ENCODE peak calls at places on chromosomes 11 and 22, in six cellular contexts. One of them, this sample, is unnamed.
A peak's percentile ranks its signal among the peaks of the same experiment; 100 is the strongest.

GRCh38 chr22:20283674-20284066 is 15.6 kb upstream of the RTN4R start:
- DNase-seq in endothelial cell of umbilical vein: no peak
- DNase-seq in SK-N-SH: peak; percentile 52
- DNase-seq in right lobe of liver: no peak
- DNase-seq in Karpas-422: no peak
- DNase-seq in MM.1S: no peak
- DNase-seq in this sample: peak; percentile 70

GRCh38 chr11:14756349-14756748 is 112.7 kb downstream of the PDE3B start:
- DNase-seq in right lobe of liver: no peak
- DNase-seq in Karpas-422: no peak
- DNase-seq in endothelial cell of umbilical vein: no peak
- DNase-seq in MM.1S: no peak
- DNase-seq in SK-N-SH: no peak
- DNase-seq in this sample: no peak

GRCh38 chr11:62433553-62434301 is 14.9 kb downstream of the SCGB1A1 start:
- DNase-seq in Karpas-422: no peak
- DNase-seq in endothelial cell of umbilical vein: peak; percentile 66
- DNase-seq in MM.1S: no peak
- DNase-seq in right lobe of liver: no peak
- DNase-seq in SK-N-SH: no peak
- DNase-seq in this sample: no peak

GRCh38 chr11:64428685-64429084 is 69.7 kb downstream of the RPS6KA4 start:
- DNase-seq in right lobe of liver: no peak
- DNase-seq in SK-N-SH: no peak
- DNase-seq in MM.1S: no peak
- DNase-seq in endothelial cell of umbilical vein: no peak
- DNase-seq in Karpas-422: no peak
- DNase-seq in this sample: no peak

GRCh38 chr11:22690891-22691290 is 24.5 kb downstream of the GAS2 start:
- DNase-seq in MM.1S: no peak
- DNase-seq in endothelial cell of umbilical vein: no peak
- DNase-seq in SK-N-SH: no peak
- DNase-seq in Karpas-422: no peak
- DNase-seq in right lobe of liver: no peak
- DNase-seq in this sample: no peak

GRCh38 chr11:1814691-1815090 is 20.1 kb upstream of the SYT8 start:
- DNase-seq in SK-N-SH: no peak
- DNase-seq in right lobe of liver: no peak
- DNase-seq in MM.1S: no peak
- DNase-seq in Karpas-422: no peak
- DNase-seq in endothelial cell of umbilical vein: no peak
- DNase-seq in this sample: no peak

GRCh38 chr11:18633256-18634139 is 644 bp downstream of the SPTY2D1 start:
- DNase-seq in MM.1S: peak; percentile 77
- DNase-seq in endothelial cell of umbilical vein: no peak
- DNase-seq in right lobe of liver: peak; percentile 42
- DNase-seq in Karpas-422: peak; percentile 79
- DNase-seq in SK-N-SH: peak; percentile 54
- DNase-seq in this sample: no peak

GRCh38 chr11:2804189-2804588 is 81.4 kb downstream of the CDKN1C start:
- DNase-seq in MM.1S: no peak
- DNase-seq in Karpas-422: no peak
- DNase-seq in SK-N-SH: no peak
- DNase-seq in endothelial cell of umbilical vein: no peak
- DNase-seq in right lobe of liver: peak; percentile 38
- DNase-seq in this sample: no peak

GRCh38 chr11:13215157-13215556 is 62.4 kb upstream of the BMAL1 start:
- DNase-seq in MM.1S: no peak
- DNase-seq in Karpas-422: no peak
- DNase-seq in endothelial cell of umbilical vein: peak; percentile 32
- DNase-seq in SK-N-SH: no peak
- DNase-seq in right lobe of liver: no peak
- DNase-seq in this sample: no peak

GRCh38 chr11:34140149-34140548 is 34.7 kb downstream of the NAT10 start:
- DNase-seq in MM.1S: no peak
- DNase-seq in endothelial cell of umbilical vein: no peak
- DNase-seq in right lobe of liver: no peak
- DNase-seq in SK-N-SH: no peak
- DNase-seq in Karpas-422: no peak
- DNase-seq in this sample: no peak

GRCh38 chr11:3014314-3014938 is 22.3 kb upstream of the NAP1L4 start:
- DNase-seq in Karpas-422: no peak
- DNase-seq in SK-N-SH: no peak
- DNase-seq in endothelial cell of umbilical vein: no peak
- DNase-seq in MM.1S: no peak
- DNase-seq in right lobe of liver: no peak
- DNase-seq in this sample: no peak

GRCh38 chr11:8865304-8865703 is 45.7 kb upstream of the AKIP1 start:
- DNase-seq in endothelial cell of umbilical vein: peak; percentile 48
- DNase-seq in SK-N-SH: no peak
- DNase-seq in right lobe of liver: no peak
- DNase-seq in Karpas-422: no peak
- DNase-seq in MM.1S: no peak
- DNase-seq in this sample: no peak

GRCh38 chr11:113877673-113878060 is 2.3 kb upstream of the USP28 start:
- DNase-seq in endothelial cell of umbilical vein: peak; percentile 60
- DNase-seq in Karpas-422: no peak
- DNase-seq in right lobe of liver: no peak
- DNase-seq in SK-N-SH: no peak
- DNase-seq in MM.1S: no peak
- DNase-seq in this sample: no peak

GRCh38 chr22:36850016-36850415 is 10.8 kb upstream of the NCF4 start:
- DNase-seq in MM.1S: no peak
- DNase-seq in SK-N-SH: no peak
- DNase-seq in endothelial cell of umbilical vein: no peak
- DNase-seq in right lobe of liver: peak; percentile 30
- DNase-seq in Karpas-422: no peak
- DNase-seq in this sample: no peak

GRCh38 chr22:36853407-36854099 is 7.3 kb upstream of the NCF4 start:
- DNase-seq in Karpas-422: peak; percentile 97
- DNase-seq in SK-N-SH: peak; percentile 70
- DNase-seq in MM.1S: peak; percentile 79
- DNase-seq in endothelial cell of umbilical vein: peak; percentile 50
- DNase-seq in right lobe of liver: no peak
- DNase-seq in this sample: peak; percentile 81

GRCh38 chr22:36852056-36852973 is 8.5 kb upstream of the NCF4 start:
- DNase-seq in Karpas-422: no peak
- DNase-seq in SK-N-SH: no peak
- DNase-seq in endothelial cell of umbilical vein: no peak
- DNase-seq in MM.1S: no peak
- DNase-seq in right lobe of liver: no peak
- DNase-seq in this sample: no peak

GRCh38 chr22:36846949-36847348 is 13.9 kb upstream of the NCF4 start:
- DNase-seq in right lobe of liver: no peak
- DNase-seq in endothelial cell of umbilical vein: no peak
- DNase-seq in MM.1S: no peak
- DNase-seq in SK-N-SH: no peak
- DNase-seq in Karpas-422: no peak
- DNase-seq in this sample: no peak

DNA sequence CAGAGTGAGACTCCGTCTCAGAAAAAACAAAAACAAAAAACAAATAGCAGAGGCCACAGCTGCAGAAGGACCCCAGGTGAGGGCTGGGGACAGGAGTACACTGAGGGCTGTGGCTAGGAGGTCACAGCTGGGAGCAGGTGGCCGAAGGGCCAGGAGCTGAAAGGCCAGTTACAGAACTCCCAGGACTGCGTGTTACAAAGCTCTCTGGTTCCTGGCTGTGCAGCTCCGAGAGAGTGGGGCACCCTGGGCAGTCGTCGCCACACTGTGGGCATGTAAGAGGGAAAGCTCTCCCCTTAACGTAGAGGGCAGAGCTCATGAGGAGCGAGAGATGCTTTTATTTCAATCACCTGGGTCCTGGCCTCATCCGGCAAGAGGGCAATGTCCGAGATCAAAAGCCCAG is 10.1 kb upstream of the NCF4 start:
- DNase-seq in endothelial cell of umbilical vein: no peak
- DNase-seq in Karpas-422: no peak
- DNase-seq in MM.1S: no peak
- DNase-seq in SK-N-SH: no peak
- DNase-seq in right lobe of liver: no peak
- DNase-seq in this sample: no peak
- H3K4me1 ChIP-seq in endothelial cell of umbilical vein: peaks cover 7% of the 10 kb centered on the region
- H3K4me1 ChIP-seq in Karpas-422: no peaks in the 10 kb centered on the region
- H3K4me1 ChIP-seq in MM.1S: peaks cover 5% of the 10 kb centered on the region
- H3K4me1 ChIP-seq in SK-N-SH: no peaks in the 10 kb centered on the region
- H3K4me1 ChIP-seq in right lobe of liver: no peaks in the 10 kb centered on the region
- H3K4me1 ChIP-seq in this sample: no peaks in the 10 kb centered on the region

GRCh38 chr11:122847437-122847836 is 9.1 kb downstream of the CRTAM start:
- DNase-seq in MM.1S: no peak
- DNase-seq in right lobe of liver: no peak
- DNase-seq in Karpas-422: no peak
- DNase-seq in SK-N-SH: no peak
- DNase-seq in endothelial cell of umbilical vein: no peak
- DNase-seq in this sample: no peak

GRCh38 chr11:122837528-122838346 is 563 bp upstream of the CRTAM start:
- DNase-seq in right lobe of liver: no peak
- DNase-seq in endothelial cell of umbilical vein: no peak
- DNase-seq in Karpas-422: no peak
- DNase-seq in MM.1S: no peak
- DNase-seq in SK-N-SH: no peak
- DNase-seq in this sample: no peak

DNA sequence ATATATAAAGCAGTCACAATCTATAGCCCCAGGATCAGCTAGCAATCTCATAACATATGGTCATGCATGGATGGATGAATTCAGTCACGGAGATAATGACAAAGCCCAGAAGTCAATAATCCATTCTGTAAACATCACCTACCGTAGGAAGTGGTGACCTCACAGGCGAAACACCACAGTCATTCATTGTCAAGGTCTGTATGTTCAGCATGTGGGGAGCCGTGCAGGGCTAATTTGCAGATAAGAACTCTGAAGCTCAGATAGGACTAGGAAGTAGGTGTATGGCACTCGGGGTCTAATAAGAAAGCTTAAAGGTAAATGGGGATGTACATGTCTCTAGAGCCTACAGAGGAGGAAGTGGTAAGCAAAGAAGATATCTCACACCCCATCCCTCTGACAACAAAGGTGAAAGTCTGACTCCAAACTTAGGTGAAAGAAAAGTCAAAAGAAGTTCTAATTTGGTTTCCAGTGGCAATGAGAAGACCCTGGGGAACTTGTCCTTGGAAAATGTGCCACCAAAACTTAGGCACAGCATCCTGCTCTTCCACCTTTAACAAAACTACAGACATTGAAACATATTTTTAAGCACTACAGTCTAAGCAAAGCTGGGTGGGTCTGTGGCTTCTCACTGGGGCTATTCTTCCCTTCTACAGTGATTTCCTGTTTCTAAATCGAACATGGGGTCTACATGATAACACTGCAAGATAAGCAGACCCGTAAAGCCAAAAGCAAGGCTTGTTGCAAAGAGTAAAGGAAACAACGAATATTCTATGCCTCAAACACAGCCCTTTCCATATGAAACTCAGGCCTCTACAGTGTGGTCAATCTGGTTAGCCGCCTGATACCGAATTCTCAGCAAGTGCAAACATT is 5.2 kb downstream of the CRTAM start:
- DNase-seq in SK-N-SH: no peak
- DNase-seq in endothelial cell of umbilical vein: no peak
- DNase-seq in MM.1S: no peak
- DNase-seq in Karpas-422: peak; percentile 51
- DNase-seq in right lobe of liver: no peak
- DNase-seq in this sample: no peak
- H3K4me1 ChIP-seq in SK-N-SH: no peaks in the 10 kb centered on the region
- H3K4me1 ChIP-seq in endothelial cell of umbilical vein: no peaks in the 10 kb centered on the region
- H3K4me1 ChIP-seq in MM.1S: no peaks in the 10 kb centered on the region
- H3K4me1 ChIP-seq in Karpas-422: peaks cover 9% of the 10 kb centered on the region
- H3K4me1 ChIP-seq in right lobe of liver: no peaks in the 10 kb centered on the region
- H3K4me1 ChIP-seq in this sample: no peaks in the 10 kb centered on the region

DNA sequence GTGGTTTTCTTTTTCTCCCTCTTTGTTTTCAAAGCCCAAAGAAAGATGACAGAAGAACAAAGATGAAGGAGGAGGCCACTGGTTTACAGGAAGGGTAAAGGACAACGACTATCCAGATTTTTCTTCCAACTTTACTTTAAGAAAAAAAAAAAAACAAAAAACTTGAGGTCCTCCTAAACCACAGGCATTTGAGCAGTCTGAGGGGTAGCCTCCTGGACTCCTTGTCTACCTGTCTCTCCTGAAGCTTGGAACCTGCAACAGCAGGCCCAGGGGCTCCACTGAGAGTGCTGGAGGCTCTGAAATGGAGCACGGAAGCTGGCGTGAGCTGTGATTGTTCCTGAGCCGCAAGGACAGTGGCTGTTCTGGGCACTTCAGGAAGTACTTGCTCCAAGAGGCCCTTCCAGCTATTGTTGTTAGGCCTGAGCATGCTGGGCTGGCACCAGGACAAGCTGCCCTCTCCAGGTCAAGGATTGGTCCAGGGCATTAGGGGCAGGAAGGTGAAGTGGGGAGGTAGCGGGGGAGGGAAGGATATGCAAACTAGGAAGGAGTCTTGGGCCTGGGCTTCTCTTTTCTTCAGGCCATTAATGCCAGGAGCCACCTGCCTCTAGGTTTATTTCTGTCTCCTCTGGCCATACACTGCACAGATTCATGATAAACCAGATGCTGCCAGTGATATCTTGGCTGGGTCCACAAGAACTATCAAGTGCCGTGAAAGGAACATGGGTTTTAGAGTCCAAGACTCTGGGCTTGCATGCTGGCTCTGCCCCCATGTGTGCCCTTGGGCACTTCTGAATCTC is 147.3 kb downstream of the CCDC34 start:
- DNase-seq in SK-N-SH: no peak
- DNase-seq in right lobe of liver: peak; percentile 45
- DNase-seq in endothelial cell of umbilical vein: peak; percentile 88
- DNase-seq in MM.1S: no peak
- DNase-seq in Karpas-422: no peak
- DNase-seq in this sample: no peak
- H3K4me1 ChIP-seq in SK-N-SH: peaks cover 75% of the 10 kb centered on the region
- H3K4me1 ChIP-seq in right lobe of liver: no peaks in the 10 kb centered on the region
- H3K4me1 ChIP-seq in endothelial cell of umbilical vein: peaks cover 23% of the 10 kb centered on the region
- H3K4me1 ChIP-seq in MM.1S: no peaks in the 10 kb centered on the region
- H3K4me1 ChIP-seq in Karpas-422: peaks cover 7% of the 10 kb centered on the region
- H3K4me1 ChIP-seq in this sample: no peaks in the 10 kb centered on the region

DNA sequence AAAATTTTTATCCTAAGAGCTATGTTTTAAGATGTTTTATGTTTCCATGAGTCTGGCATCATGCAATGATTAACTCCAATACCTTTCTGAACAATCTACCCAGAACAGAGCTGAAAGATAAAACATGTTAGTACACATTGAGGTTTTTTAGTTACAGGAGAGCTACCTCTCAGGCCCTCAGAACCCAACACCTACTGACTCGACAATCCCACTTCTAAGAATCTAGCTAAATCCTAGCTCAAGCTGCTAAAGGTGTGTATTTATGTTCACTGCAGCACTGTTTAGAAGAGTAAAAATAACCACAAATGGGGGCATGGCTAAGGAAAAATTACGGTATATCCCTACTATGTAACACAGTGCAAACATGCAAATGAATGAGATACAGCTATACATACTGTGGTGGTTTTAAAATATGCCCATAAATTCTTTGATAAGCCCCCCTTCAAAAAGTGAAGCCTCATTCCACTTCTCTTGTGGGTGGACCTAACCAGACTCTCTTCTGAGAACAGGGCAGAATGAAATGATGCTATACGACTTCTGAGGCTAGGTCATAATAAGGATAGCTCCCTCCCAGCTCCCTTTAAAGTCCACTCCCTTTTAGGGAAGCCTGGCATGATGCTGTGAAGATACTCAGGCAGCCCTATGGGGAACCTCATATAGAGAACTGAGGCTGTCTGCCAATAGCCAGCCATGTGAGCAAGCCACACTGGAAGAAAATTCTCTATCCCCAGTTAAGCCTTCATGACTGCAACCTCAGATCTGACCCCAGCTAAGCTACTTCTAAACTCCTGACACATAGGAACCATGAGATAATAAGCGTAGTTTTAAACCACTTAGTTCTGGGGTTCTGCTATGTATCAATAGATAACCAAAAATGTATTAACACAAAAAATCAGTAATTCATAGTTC is 29.5 kb downstream of the TMEM123 start:
- DNase-seq in MM.1S: no peak
- DNase-seq in SK-N-SH: no peak
- DNase-seq in right lobe of liver: no peak
- DNase-seq in Karpas-422: peak; percentile 61
- DNase-seq in endothelial cell of umbilical vein: no peak
- DNase-seq in this sample: no peak
- H3K4me1 ChIP-seq in MM.1S: no peaks in the 10 kb centered on the region
- H3K4me1 ChIP-seq in SK-N-SH: no peaks in the 10 kb centered on the region
- H3K4me1 ChIP-seq in right lobe of liver: no peaks in the 10 kb centered on the region
- H3K4me1 ChIP-seq in Karpas-422: peaks cover 90% of the 10 kb centered on the region
- H3K4me1 ChIP-seq in endothelial cell of umbilical vein: no peaks in the 10 kb centered on the region
- H3K4me1 ChIP-seq in this sample: no peaks in the 10 kb centered on the region

This sample was measured in BE2C.